ENCODE peak calls at places on chromosomes 7 and 10, in eight cellular contexts. X, Z, H, F, J, U, B and P are unnamed samples.
A peak's percentile ranks its signal among the peaks of the same experiment; 100 is the strongest.

GRCh38 chr10:73159038-73159648 is 8.7 kb downstream of the ECD start:
- DNase-seq in U (peak; percentile 54), F (peak; percentile 73), J (peak; percentile 31), X (peak; percentile 77), H (peak; percentile 9), B (peak; percentile 28), Z (peak; percentile 66), P (peak; percentile 61)

GRCh38 chr10:74586088-74586585 is 240.3 kb upstream of the KAT6B start:
- DNase-seq in H (no peak), U (no peak), Z (peak; percentile 58), F (no peak), B (peak; percentile 28), X (peak; percentile 69), J (no peak), P (no peak)

GRCh38 chr7:82263880-82264751 is 179.5 kb downstream of the CACNA2D1 start:
- DNase-seq in U (no peak), J (no peak), H (no peak), Z (no peak), X (peak; percentile 25), F (no peak), B (no peak), P (no peak)

GRCh38 chr7:111098011-111098925 is 7.3 kb downstream of the LRRN3 start:
- DNase-seq in J (no peak), B (peak; percentile 17), H (peak; percentile 25), X (peak; percentile 78), Z (peak; percentile 69), U (no peak), F (peak; percentile 67), P (peak; percentile 78)

GRCh38 chr7:54960517-54960916 is 58.3 kb upstream of the EGFR start:
- DNase-seq in J (no peak), F (no peak), H (no peak), B (no peak), Z (no peak), X (no peak), U (no peak), P (no peak)

GRCh38 chr7:96308253-96308949 is 13.5 kb downstream of the SLC25A13 start:
- DNase-seq in H (peak; percentile 41), F (peak; percentile 25), J (no peak), X (no peak), Z (peak; percentile 21), U (peak; percentile 78), B (no peak), P (no peak)

GRCh38 chr7:45968312-45968711 is 47.2 kb upstream of the IGFBP3 start:
- DNase-seq in U (no peak), X (no peak), F (no peak), Z (no peak), B (no peak), J (no peak), H (no peak), P (no peak)

GRCh38 chr7:4739528-4739992 is 35.9 kb upstream of the AP5Z1 start:
- DNase-seq in U (peak; percentile 66), F (peak; percentile 76), Z (peak; percentile 83), H (no peak), X (peak; percentile 58), B (peak; percentile 49), J (no peak), P (peak; percentile 58)

GRCh38 chr7:108824840-108825540 is 255.3 kb downstream of the DNAJB9 start:
- DNase-seq in B (no peak), X (no peak), Z (peak; percentile 77), H (no peak), J (no peak), U (no peak), F (no peak), P (peak; percentile 13)

GRCh38 chr10:69807696-69808095 is 6.0 kb downstream of the COL13A1 start:
- DNase-seq in X (no peak), U (no peak), Z (no peak), J (no peak), B (no peak), H (no peak), F (no peak), P (no peak)

GRCh38 chr7:45643630-45644029 is 69.5 kb downstream of the ADCY1 start:
- DNase-seq in J (no peak), F (no peak), Z (no peak), H (no peak), U (no peak), B (no peak), X (no peak), P (no peak)

GRCh38 chr10:130756651-130757050 is 554.9 kb downstream of the TCERG1L start:
- DNase-seq in X (no peak), Z (no peak), J (no peak), U (peak; percentile 23), F (no peak), H (no peak), B (no peak), P (no peak)

GRCh38 chr10:32054087-32054486 is 2.1 kb downstream of the KIF5B start:
- DNase-seq in F (peak; percentile 63), X (no peak), U (no peak), J (peak; percentile 11), H (no peak), B (peak; percentile 40), Z (peak; percentile 58), P (peak; percentile 58)